ENCODE peak calls at places on chromosomes 13 and 19, in five cellular contexts. One of them, this sample, is unnamed.

GRCh38 chr19:47801270-47801669 is 3.1 kb downstream of the TPRX1 start:
- DNase-seq in IMR-90: no peak
- DNase-seq in esophagus squamous epithelium: no peak
- DNase-seq in GM12891: no peak
- DNase-seq in NB4: no peak
- DNase-seq in this sample: no peak

GRCh38 chr13:68152414-68152813 is 922.3 kb upstream of the PCDH9 start:
- DNase-seq in IMR-90: no peak
- DNase-seq in esophagus squamous epithelium: no peak
- DNase-seq in GM12891: no peak
- DNase-seq in NB4: no peak
- DNase-seq in this sample: no peak

GRCh38 chr13:88074794-88075509 is 403.8 kb downstream of the SLITRK5 start:
- DNase-seq in IMR-90: no peak
- DNase-seq in esophagus squamous epithelium: no peak
- DNase-seq in GM12891: no peak
- DNase-seq in NB4: peak
- DNase-seq in this sample: no peak

GRCh38 chr13:31968473-31968872 is 63.1 kb upstream of the FRY start:
- DNase-seq in IMR-90: no peak
- DNase-seq in esophagus squamous epithelium: no peak
- DNase-seq in GM12891: no peak
- DNase-seq in NB4: peak
- DNase-seq in this sample: no peak

GRCh38 chr13:33286143-33286542 is 588 bp upstream of the STARD13 start:
- DNase-seq in IMR-90: no peak
- DNase-seq in esophagus squamous epithelium: no peak
- DNase-seq in GM12891: no peak
- DNase-seq in NB4: no peak
- DNase-seq in this sample: no peak

GRCh38 chr19:39645800-39646411 is 9.8 kb upstream of the LGALS16 start:
- DNase-seq in IMR-90: peak
- DNase-seq in esophagus squamous epithelium: no peak
- DNase-seq in GM12891: no peak
- DNase-seq in NB4: peak
- DNase-seq in this sample: peak

GRCh38 chr19:55212447-55212846 is 3.1 kb upstream of the PTPRH start:
- DNase-seq in IMR-90: no peak
- DNase-seq in esophagus squamous epithelium: no peak
- DNase-seq in GM12891: no peak
- DNase-seq in NB4: peak
- DNase-seq in this sample: peak

GRCh38 chr19:11067356-11068113 is 21.7 kb upstream of the LDLR start:
- DNase-seq in IMR-90: peak
- DNase-seq in esophagus squamous epithelium: no peak
- DNase-seq in GM12891: no peak
- DNase-seq in NB4: no peak
- DNase-seq in this sample: no peak

GRCh38 chr13:111977184-111977516 is 89.8 kb upstream of the SOX1 start:
- DNase-seq in IMR-90: no peak
- DNase-seq in esophagus squamous epithelium: no peak
- DNase-seq in GM12891: no peak
- DNase-seq in NB4: no peak
- DNase-seq in this sample: no peak

GRCh38 chr13:22648325-22648758 is 532.4 kb upstream of the SGCG start:
- DNase-seq in IMR-90: no peak
- DNase-seq in esophagus squamous epithelium: no peak
- DNase-seq in GM12891: no peak
- DNase-seq in NB4: no peak
- DNase-seq in this sample: no peak

GRCh38 chr19:51971624-51972023 is 15.0 kb downstream of the ZNF350 start:
- DNase-seq in IMR-90: peak
- DNase-seq in esophagus squamous epithelium: no peak
- DNase-seq in GM12891: no peak
- DNase-seq in NB4: peak
- DNase-seq in this sample: peak

GRCh38 chr19:11560404-11560988 is 1.5 kb upstream of the ELOF1 start:
- DNase-seq in IMR-90: peak
- DNase-seq in esophagus squamous epithelium: no peak
- DNase-seq in GM12891: no peak
- DNase-seq in NB4: peak
- DNase-seq in this sample: peak

GRCh38 chr13:28754698-28755545 is 36.2 kb upstream of the SLC46A3 start:
- DNase-seq in IMR-90: peak
- DNase-seq in esophagus squamous epithelium: no peak
- DNase-seq in GM12891: no peak
- DNase-seq in NB4: peak
- DNase-seq in this sample: peak

GRCh38 chr19:47434088-47434487 is 14.8 kb upstream of the MEIS3 start:
- DNase-seq in IMR-90: no peak
- DNase-seq in esophagus squamous epithelium: no peak
- DNase-seq in GM12891: no peak
- DNase-seq in NB4: peak
- DNase-seq in this sample: no peak

GRCh38 chr13:109415057-109415456 is 371.3 kb downstream of the IRS2 start:
- DNase-seq in IMR-90: no peak
- DNase-seq in esophagus squamous epithelium: no peak
- DNase-seq in GM12891: no peak
- DNase-seq in NB4: no peak
- DNase-seq in this sample: no peak

GRCh38 chr13:34308725-34309124 is 490.8 kb downstream of the RFC3 start:
- DNase-seq in IMR-90: no peak
- DNase-seq in esophagus squamous epithelium: no peak
- DNase-seq in GM12891: no peak
- DNase-seq in NB4: no peak
- DNase-seq in this sample: no peak

GRCh38 chr13:53631511-53631910 is 602.9 kb downstream of the OLFM4 start:
- DNase-seq in IMR-90: no peak
- DNase-seq in esophagus squamous epithelium: no peak
- DNase-seq in GM12891: no peak
- DNase-seq in NB4: no peak
- DNase-seq in this sample: no peak

GRCh38 chr13:80528733-80529132 is 187.8 kb upstream of the SPRY2 start:
- DNase-seq in IMR-90: no peak
- DNase-seq in esophagus squamous epithelium: no peak
- DNase-seq in GM12891: no peak
- DNase-seq in NB4: no peak
- DNase-seq in this sample: no peak

GRCh38 chr13:104984296-104984818 is 1551.1 kb downstream of the EFNB2 start:
- DNase-seq in IMR-90: peak
- DNase-seq in esophagus squamous epithelium: no peak
- DNase-seq in GM12891: no peak
- DNase-seq in NB4: peak
- DNase-seq in this sample: no peak

GRCh38 chr13:49455016-49455398 is 10.9 kb downstream of the SETDB2 start:
- DNase-seq in IMR-90: no peak
- DNase-seq in esophagus squamous epithelium: no peak
- DNase-seq in GM12891: no peak
- DNase-seq in NB4: no peak
- DNase-seq in this sample: no peak

GRCh38 chr13:39036212-39036611 is 1.7 kb downstream of the PROSER1 start:
- DNase-seq in IMR-90: peak
- DNase-seq in esophagus squamous epithelium: no peak
- DNase-seq in GM12891: no peak
- DNase-seq in NB4: peak
- DNase-seq in this sample: peak

GRCh38 chr19:41758846-41759245 is 3.5 kb downstream of the CEACAM6 start:
- DNase-seq in IMR-90: no peak
- DNase-seq in esophagus squamous epithelium: no peak
- DNase-seq in GM12891: no peak
- DNase-seq in NB4: no peak
- DNase-seq in this sample: no peak

GRCh38 chr13:87893186-87893585 is 222.0 kb downstream of the SLITRK5 start:
- DNase-seq in IMR-90: no peak
- DNase-seq in esophagus squamous epithelium: no peak
- DNase-seq in GM12891: no peak
- DNase-seq in NB4: no peak
- DNase-seq in this sample: no peak

GRCh38 chr13:50810998-50811397 is 32.5 kb downstream of the DLEU7 start:
- DNase-seq in IMR-90: no peak
- DNase-seq in esophagus squamous epithelium: no peak
- DNase-seq in GM12891: no peak
- DNase-seq in NB4: peak
- DNase-seq in this sample: no peak

GRCh38 chr19:13841339-13842293 is 35.3 kb upstream of the NANOS3 start:
- DNase-seq in IMR-90: no peak
- DNase-seq in esophagus squamous epithelium: no peak
- DNase-seq in GM12891: no peak
- DNase-seq in NB4: peak
- DNase-seq in this sample: peak

GRCh38 chr13:28324181-28324789 is 170.6 kb downstream of the FLT1 start:
- DNase-seq in IMR-90: peak
- DNase-seq in esophagus squamous epithelium: no peak
- DNase-seq in GM12891: peak
- DNase-seq in NB4: peak
- DNase-seq in this sample: peak

GRCh38 chr13:26300140-26300539 is 46.2 kb downstream of the CDK8 start:
- DNase-seq in IMR-90: peak
- DNase-seq in esophagus squamous epithelium: no peak
- DNase-seq in GM12891: no peak
- DNase-seq in NB4: peak
- DNase-seq in this sample: no peak

GRCh38 chr19:52343548-52343947 is 7.5 kb downstream of the ZNF610 start:
- DNase-seq in IMR-90: peak
- DNase-seq in esophagus squamous epithelium: no peak
- DNase-seq in GM12891: peak
- DNase-seq in NB4: peak
- DNase-seq in this sample: peak

GRCh38 chr19:29084266-29084665 is 128.7 kb downstream of the UQCRFS1 start:
- DNase-seq in IMR-90: no peak
- DNase-seq in esophagus squamous epithelium: no peak
- DNase-seq in GM12891: no peak
- DNase-seq in NB4: peak
- DNase-seq in this sample: no peak

GRCh38 chr13:99307247-99307646 is at the start of gene GPR183:
- DNase-seq in IMR-90: peak
- DNase-seq in esophagus squamous epithelium: no peak
- DNase-seq in GM12891: no peak
- DNase-seq in NB4: peak
- DNase-seq in this sample: peak
- TF ChIP-seq POLR2A in IMR-90: no peak
- TF ChIP-seq POLR2A in esophagus squamous epithelium: no peak
- TF ChIP-seq POLR2A in GM12891: peak
- TF ChIP-seq POLR2A in NB4: no peak
- TF ChIP-seq POLR2A in this sample: peak

GRCh38 chr13:40205771-40206240 is 460.6 kb downstream of the FOXO1 start:
- DNase-seq in IMR-90: no peak
- DNase-seq in esophagus squamous epithelium: no peak
- DNase-seq in GM12891: no peak
- DNase-seq in NB4: no peak
- DNase-seq in this sample: no peak

GRCh38 chr13:40208517-40208916 is 457.9 kb downstream of the FOXO1 start:
- DNase-seq in IMR-90: no peak
- DNase-seq in esophagus squamous epithelium: no peak
- DNase-seq in GM12891: no peak
- DNase-seq in NB4: no peak
- DNase-seq in this sample: no peak

GRCh38 chr13:40207110-40207478 is 459.3 kb downstream of the FOXO1 start:
- DNase-seq in IMR-90: no peak
- DNase-seq in esophagus squamous epithelium: no peak
- DNase-seq in GM12891: no peak
- DNase-seq in NB4: peak
- DNase-seq in this sample: no peak

GRCh38 chr13:40204246-40204645 is 462.2 kb downstream of the FOXO1 start:
- DNase-seq in IMR-90: no peak
- DNase-seq in esophagus squamous epithelium: no peak
- DNase-seq in GM12891: no peak
- DNase-seq in NB4: no peak
- DNase-seq in this sample: no peak

DNA sequence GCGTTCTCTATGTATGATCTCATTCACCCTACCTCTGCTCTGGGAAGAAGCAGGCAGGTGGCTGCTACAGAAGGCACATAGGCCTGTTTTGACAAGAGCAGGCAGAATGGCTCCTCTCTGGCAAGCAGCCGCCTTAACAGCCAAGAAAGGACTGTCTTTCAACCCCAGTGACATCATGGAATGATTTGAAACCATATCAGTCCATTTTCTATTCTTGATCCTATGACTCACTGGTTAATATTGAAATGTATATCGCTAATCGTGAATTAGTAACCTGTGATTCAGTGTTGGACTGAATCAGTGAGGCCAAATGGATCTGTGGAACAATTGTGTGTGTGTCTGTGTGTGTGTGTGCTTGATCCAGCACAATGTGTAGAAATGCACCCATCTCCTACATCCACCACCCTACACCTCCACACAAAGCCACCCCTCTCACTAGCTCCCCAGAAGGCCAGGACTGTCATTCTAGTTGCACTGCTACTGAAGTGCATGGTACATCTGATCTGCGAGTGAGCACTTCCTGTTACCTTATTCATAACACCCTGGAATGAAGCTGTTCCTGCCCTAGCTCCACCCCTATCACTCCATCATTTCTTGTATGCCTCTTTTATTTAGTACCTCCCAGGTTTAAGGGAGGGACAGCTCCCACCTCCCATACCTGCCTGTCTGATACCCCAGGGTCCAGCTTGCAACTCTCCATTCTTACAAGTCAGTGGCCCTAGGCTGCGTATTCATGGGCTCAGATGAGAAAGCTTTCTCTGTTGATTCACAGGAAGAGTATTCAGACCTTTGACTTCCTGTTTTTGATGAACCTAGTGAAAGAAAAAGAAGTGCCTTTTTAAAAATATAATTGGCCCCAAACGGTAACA is 460.0 kb downstream of the FOXO1 start:
- DNase-seq in IMR-90: peak
- DNase-seq in esophagus squamous epithelium: no peak
- DNase-seq in GM12891: no peak
- DNase-seq in NB4: peak
- DNase-seq in this sample: no peak
- TF ChIP-seq POLR2A in IMR-90: no peak
- TF ChIP-seq POLR2A in esophagus squamous epithelium: no peak
- TF ChIP-seq POLR2A in GM12891: no peak
- TF ChIP-seq POLR2A in NB4: no peak
- TF ChIP-seq POLR2A in this sample: no peak

DNA sequence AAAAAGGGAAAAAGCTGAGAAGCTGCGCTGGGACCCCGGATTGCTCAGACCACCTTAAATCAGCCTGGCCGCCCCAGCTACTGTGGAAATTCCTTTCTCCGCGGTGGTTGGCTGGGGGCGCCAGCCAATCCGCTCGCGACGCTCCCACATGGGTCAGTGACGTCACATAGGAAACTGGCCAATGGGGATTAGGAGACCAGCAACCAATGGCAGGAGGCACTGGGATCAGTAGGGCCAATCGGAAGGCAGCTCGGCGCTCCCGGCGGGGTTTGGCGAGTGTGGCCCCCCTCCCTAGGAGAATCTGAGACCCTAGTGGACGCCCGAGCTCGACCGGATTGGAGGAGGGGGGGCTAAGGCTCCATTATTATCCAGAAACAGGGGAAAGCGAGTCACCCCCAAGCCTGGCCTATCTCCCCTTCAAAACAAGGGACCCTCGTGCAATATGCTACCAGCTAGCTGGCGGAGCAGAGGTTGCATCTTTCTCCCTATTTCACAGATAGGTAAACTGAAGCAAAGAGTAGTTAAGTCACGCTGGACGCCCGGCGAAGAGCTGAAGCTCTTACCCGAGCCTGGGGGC is 6.5 kb upstream of the TLE2 start:
- DNase-seq in IMR-90: peak
- DNase-seq in esophagus squamous epithelium: peak
- DNase-seq in GM12891: peak
- DNase-seq in NB4: peak
- DNase-seq in this sample: peak
- TF ChIP-seq POLR2A in IMR-90: peak
- TF ChIP-seq POLR2A in esophagus squamous epithelium: no peak
- TF ChIP-seq POLR2A in GM12891: peak
- TF ChIP-seq POLR2A in NB4: peak
- TF ChIP-seq POLR2A in this sample: peak

GRCh38 chr19:19488875-19489690 is 26.3 kb downstream of the TSSK6 start:
- DNase-seq in IMR-90: peak
- DNase-seq in esophagus squamous epithelium: peak
- DNase-seq in GM12891: peak
- DNase-seq in NB4: peak
- DNase-seq in this sample: peak
- TF ChIP-seq POLR2A in IMR-90: peak
- TF ChIP-seq POLR2A in esophagus squamous epithelium: no peak
- TF ChIP-seq POLR2A in GM12891: no peak
- TF ChIP-seq POLR2A in NB4: no peak
- TF ChIP-seq POLR2A in this sample: peak